ENCODE peak calls at places on chromosomes 16 and 17, in eight cellular contexts. One of them, this sample, is unnamed.

GRCh38 chr17:60645918-60646523 is 31.6 kb upstream of the BCAS3 start:
- DNase-seq in mesothelial cell of epicardium: no peak
- DNase-seq in posterior cingulate gyrus: no peak
- DNase-seq in activated CD4-positive, CD25-positive, alpha-beta regulatory T cell: no peak
- DNase-seq in stimulated activated CD4-positive, alpha-beta T cell treated with anti-CD3 and anti-CD28 coated beads, Interleukin-12 subunit alpha, Interleukin-12 subunit beta, amount 100 ng/mL, for 48 hours: no peak
- DNase-seq in NCI-H345: peak
- DNase-seq in fibroblast of villous mesenchyme: no peak
- DNase-seq in HCT116: no peak
- DNase-seq in this sample: no peak

GRCh38 chr16:6484121-6484520 is 848.5 kb upstream of the RBFOX1 start:
- DNase-seq in mesothelial cell of epicardium: no peak
- DNase-seq in posterior cingulate gyrus: no peak
- DNase-seq in activated CD4-positive, CD25-positive, alpha-beta regulatory T cell: no peak
- DNase-seq in stimulated activated CD4-positive, alpha-beta T cell treated with anti-CD3 and anti-CD28 coated beads, Interleukin-12 subunit alpha, Interleukin-12 subunit beta, amount 100 ng/mL, for 48 hours: no peak
- DNase-seq in NCI-H345: no peak
- DNase-seq in fibroblast of villous mesenchyme: no peak
- DNase-seq in HCT116: no peak
- DNase-seq in this sample: no peak

GRCh38 chr16:69017036-69017783 is 88.2 kb upstream of the HAS3 start:
- DNase-seq in mesothelial cell of epicardium: no peak
- DNase-seq in posterior cingulate gyrus: no peak
- DNase-seq in activated CD4-positive, CD25-positive, alpha-beta regulatory T cell: no peak
- DNase-seq in stimulated activated CD4-positive, alpha-beta T cell treated with anti-CD3 and anti-CD28 coated beads, Interleukin-12 subunit alpha, Interleukin-12 subunit beta, amount 100 ng/mL, for 48 hours: no peak
- DNase-seq in NCI-H345: no peak
- DNase-seq in fibroblast of villous mesenchyme: peak
- DNase-seq in HCT116: peak
- DNase-seq in this sample: no peak

GRCh38 chr17:81890447-81891302 is 711 bp downstream of the ALYREF start:
- DNase-seq in mesothelial cell of epicardium: no peak
- DNase-seq in posterior cingulate gyrus: no peak
- DNase-seq in activated CD4-positive, CD25-positive, alpha-beta regulatory T cell: no peak
- DNase-seq in stimulated activated CD4-positive, alpha-beta T cell treated with anti-CD3 and anti-CD28 coated beads, Interleukin-12 subunit alpha, Interleukin-12 subunit beta, amount 100 ng/mL, for 48 hours: no peak
- DNase-seq in NCI-H345: no peak
- DNase-seq in fibroblast of villous mesenchyme: peak
- DNase-seq in HCT116: no peak
- DNase-seq in this sample: no peak

GRCh38 chr16:64428463-64428862 is 693.4 kb downstream of the CDH11 start:
- DNase-seq in mesothelial cell of epicardium: no peak
- DNase-seq in posterior cingulate gyrus: no peak
- DNase-seq in activated CD4-positive, CD25-positive, alpha-beta regulatory T cell: no peak
- DNase-seq in stimulated activated CD4-positive, alpha-beta T cell treated with anti-CD3 and anti-CD28 coated beads, Interleukin-12 subunit alpha, Interleukin-12 subunit beta, amount 100 ng/mL, for 48 hours: no peak
- DNase-seq in NCI-H345: no peak
- DNase-seq in fibroblast of villous mesenchyme: peak
- DNase-seq in HCT116: no peak
- DNase-seq in this sample: no peak

GRCh38 chr17:37438141-37438540 is 31.5 kb downstream of the TADA2A start:
- DNase-seq in mesothelial cell of epicardium: no peak
- DNase-seq in posterior cingulate gyrus: no peak
- DNase-seq in activated CD4-positive, CD25-positive, alpha-beta regulatory T cell: no peak
- DNase-seq in stimulated activated CD4-positive, alpha-beta T cell treated with anti-CD3 and anti-CD28 coated beads, Interleukin-12 subunit alpha, Interleukin-12 subunit beta, amount 100 ng/mL, for 48 hours: no peak
- DNase-seq in NCI-H345: no peak
- DNase-seq in fibroblast of villous mesenchyme: peak
- DNase-seq in HCT116: no peak
- DNase-seq in this sample: no peak

GRCh38 chr17:43851744-43852143 is 4.8 kb downstream of the CD300LG start:
- DNase-seq in mesothelial cell of epicardium: no peak
- DNase-seq in posterior cingulate gyrus: no peak
- DNase-seq in activated CD4-positive, CD25-positive, alpha-beta regulatory T cell: no peak
- DNase-seq in stimulated activated CD4-positive, alpha-beta T cell treated with anti-CD3 and anti-CD28 coated beads, Interleukin-12 subunit alpha, Interleukin-12 subunit beta, amount 100 ng/mL, for 48 hours: no peak
- DNase-seq in NCI-H345: no peak
- DNase-seq in fibroblast of villous mesenchyme: no peak
- DNase-seq in HCT116: no peak
- DNase-seq in this sample: no peak

GRCh38 chr17:69819316-69820087 is 255.5 kb upstream of the KCNJ16 start:
- DNase-seq in mesothelial cell of epicardium: no peak
- DNase-seq in posterior cingulate gyrus: no peak
- DNase-seq in activated CD4-positive, CD25-positive, alpha-beta regulatory T cell: no peak
- DNase-seq in stimulated activated CD4-positive, alpha-beta T cell treated with anti-CD3 and anti-CD28 coated beads, Interleukin-12 subunit alpha, Interleukin-12 subunit beta, amount 100 ng/mL, for 48 hours: no peak
- DNase-seq in NCI-H345: no peak
- DNase-seq in fibroblast of villous mesenchyme: peak
- DNase-seq in HCT116: no peak
- DNase-seq in this sample: no peak

GRCh38 chr16:31373235-31373634 is 18.3 kb downstream of the ITGAX start:
- DNase-seq in mesothelial cell of epicardium: no peak
- DNase-seq in posterior cingulate gyrus: no peak
- DNase-seq in activated CD4-positive, CD25-positive, alpha-beta regulatory T cell: no peak
- DNase-seq in stimulated activated CD4-positive, alpha-beta T cell treated with anti-CD3 and anti-CD28 coated beads, Interleukin-12 subunit alpha, Interleukin-12 subunit beta, amount 100 ng/mL, for 48 hours: no peak
- DNase-seq in NCI-H345: no peak
- DNase-seq in fibroblast of villous mesenchyme: no peak
- DNase-seq in HCT116: no peak
- DNase-seq in this sample: no peak

This sample was measured in pancreas.